ENCODE peak calls at places on chromosomes 11 and 22, in seven cellular contexts. One of them, this sample, is unnamed.

GRCh38 chr11:66081505-66081904 is 11.4 kb downstream of the PACS1 start:
- DNase-seq in CD4-positive, alpha-beta T cell: peak; percentile 81
- DNase-seq in cardiac fibroblast: peak; percentile 38
- DNase-seq in choroid plexus epithelial cell: peak; percentile 50
- DNase-seq in fibroblast of the aortic adventitia: no peak
- DNase-seq in colonic mucosa: peak; percentile 64
- DNase-seq in fibroblast of lung: no peak
- DNase-seq in this sample: no peak

GRCh38 chr11:12674936-12675696 is 895 bp downstream of the TEAD1 start:
- DNase-seq in CD4-positive, alpha-beta T cell: no peak
- DNase-seq in cardiac fibroblast: peak; percentile 49
- DNase-seq in choroid plexus epithelial cell: no peak
- DNase-seq in fibroblast of the aortic adventitia: peak; percentile 52
- DNase-seq in colonic mucosa: no peak
- DNase-seq in fibroblast of lung: peak; percentile 42
- DNase-seq in this sample: peak; percentile 42

GRCh38 chr11:4076774-4077173 is 17.8 kb upstream of the RRM1 start:
- DNase-seq in CD4-positive, alpha-beta T cell: no peak
- DNase-seq in cardiac fibroblast: no peak
- DNase-seq in choroid plexus epithelial cell: no peak
- DNase-seq in fibroblast of the aortic adventitia: no peak
- DNase-seq in colonic mucosa: no peak
- DNase-seq in fibroblast of lung: no peak
- DNase-seq in this sample: no peak

GRCh38 chr11:119764108-119764874 is 35.3 kb upstream of the NECTIN1 start:
- DNase-seq in CD4-positive, alpha-beta T cell: no peak
- DNase-seq in cardiac fibroblast: peak; percentile 33
- DNase-seq in choroid plexus epithelial cell: peak; percentile 77
- DNase-seq in fibroblast of the aortic adventitia: peak; percentile 51
- DNase-seq in colonic mucosa: no peak
- DNase-seq in fibroblast of lung: peak; percentile 18
- DNase-seq in this sample: peak; percentile 21

GRCh38 chr11:125950696-125951645 is 5.1 kb downstream of the VSIG10L2 start:
- DNase-seq in CD4-positive, alpha-beta T cell: no peak
- DNase-seq in cardiac fibroblast: peak; percentile 89
- DNase-seq in choroid plexus epithelial cell: peak; percentile 9
- DNase-seq in fibroblast of the aortic adventitia: peak; percentile 88
- DNase-seq in colonic mucosa: no peak
- DNase-seq in fibroblast of lung: peak; percentile 91
- DNase-seq in this sample: no peak

GRCh38 chr22:44455151-44455962 is 42.7 kb downstream of the RTL6 start:
- DNase-seq in CD4-positive, alpha-beta T cell: peak; percentile 41
- DNase-seq in cardiac fibroblast: no peak
- DNase-seq in choroid plexus epithelial cell: no peak
- DNase-seq in fibroblast of the aortic adventitia: no peak
- DNase-seq in colonic mucosa: peak; percentile 16
- DNase-seq in fibroblast of lung: no peak
- DNase-seq in this sample: no peak

GRCh38 chr11:41522391-41522790 is 62.9 kb upstream of the LRRC4C start:
- DNase-seq in CD4-positive, alpha-beta T cell: no peak
- DNase-seq in cardiac fibroblast: no peak
- DNase-seq in choroid plexus epithelial cell: no peak
- DNase-seq in fibroblast of the aortic adventitia: peak; percentile 51
- DNase-seq in colonic mucosa: no peak
- DNase-seq in fibroblast of lung: no peak
- DNase-seq in this sample: peak; percentile 34

GRCh38 chr11:9748361-9748970 is 84.6 kb downstream of the SWAP70 start:
- DNase-seq in CD4-positive, alpha-beta T cell: peak; percentile 44
- DNase-seq in cardiac fibroblast: peak; percentile 88
- DNase-seq in choroid plexus epithelial cell: peak; percentile 87
- DNase-seq in fibroblast of the aortic adventitia: peak; percentile 85
- DNase-seq in colonic mucosa: peak; percentile 55
- DNase-seq in fibroblast of lung: peak; percentile 83
- DNase-seq in this sample: peak; percentile 81

GRCh38 chr11:10326080-10326964 is 21.4 kb downstream of the ADM start:
- DNase-seq in CD4-positive, alpha-beta T cell: no peak
- DNase-seq in cardiac fibroblast: peak; percentile 73
- DNase-seq in choroid plexus epithelial cell: peak; percentile 85
- DNase-seq in fibroblast of the aortic adventitia: peak; percentile 90
- DNase-seq in colonic mucosa: peak; percentile 86
- DNase-seq in fibroblast of lung: peak; percentile 88
- DNase-seq in this sample: peak; percentile 76

GRCh38 chr11:16945671-16946469 is 68.3 kb downstream of the PLEKHA7 start:
- DNase-seq in CD4-positive, alpha-beta T cell: peak; percentile 10
- DNase-seq in cardiac fibroblast: peak; percentile 67
- DNase-seq in choroid plexus epithelial cell: peak; percentile 81
- DNase-seq in fibroblast of the aortic adventitia: peak; percentile 31
- DNase-seq in colonic mucosa: peak; percentile 72
- DNase-seq in fibroblast of lung: peak; percentile 60
- DNase-seq in this sample: peak; percentile 71

GRCh38 chr22:17952273-17952801 is 72.0 kb downstream of the MICAL3 start:
- DNase-seq in CD4-positive, alpha-beta T cell: no peak
- DNase-seq in cardiac fibroblast: no peak
- DNase-seq in choroid plexus epithelial cell: no peak
- DNase-seq in fibroblast of the aortic adventitia: no peak
- DNase-seq in colonic mucosa: peak; percentile 74
- DNase-seq in fibroblast of lung: no peak
- DNase-seq in this sample: no peak

GRCh38 chr11:108122166-108122628 is 830 bp downstream of the ACAT1 start:
- DNase-seq in CD4-positive, alpha-beta T cell: no peak
- DNase-seq in cardiac fibroblast: peak; percentile 44
- DNase-seq in choroid plexus epithelial cell: peak; percentile 74
- DNase-seq in fibroblast of the aortic adventitia: peak; percentile 65
- DNase-seq in colonic mucosa: peak; percentile 45
- DNase-seq in fibroblast of lung: peak; percentile 34
- DNase-seq in this sample: peak; percentile 31

GRCh38 chr11:108224908-108225786 is 2.3 kb downstream of the ATM start:
- DNase-seq in CD4-positive, alpha-beta T cell: peak; percentile 9
- DNase-seq in cardiac fibroblast: no peak
- DNase-seq in choroid plexus epithelial cell: no peak
- DNase-seq in fibroblast of the aortic adventitia: no peak
- DNase-seq in colonic mucosa: no peak
- DNase-seq in fibroblast of lung: no peak
- DNase-seq in this sample: no peak

GRCh38 chr22:32991353-32992115 is 66.6 kb downstream of the SYN3 start:
- DNase-seq in CD4-positive, alpha-beta T cell: no peak
- DNase-seq in cardiac fibroblast: peak; percentile 19
- DNase-seq in choroid plexus epithelial cell: no peak
- DNase-seq in fibroblast of the aortic adventitia: peak; percentile 32
- DNase-seq in colonic mucosa: no peak
- DNase-seq in fibroblast of lung: peak; percentile 1
- DNase-seq in this sample: no peak

GRCh38 chr11:58784995-58785394 is 53.3 kb upstream of the GLYAT start:
- DNase-seq in CD4-positive, alpha-beta T cell: no peak
- DNase-seq in cardiac fibroblast: no peak
- DNase-seq in choroid plexus epithelial cell: no peak
- DNase-seq in fibroblast of the aortic adventitia: no peak
- DNase-seq in colonic mucosa: no peak
- DNase-seq in fibroblast of lung: no peak
- DNase-seq in this sample: no peak

GRCh38 chr11:128584253-128584652 is 3.1 kb downstream of the ETS1 start:
- DNase-seq in CD4-positive, alpha-beta T cell: no peak
- DNase-seq in cardiac fibroblast: no peak
- DNase-seq in choroid plexus epithelial cell: no peak
- DNase-seq in fibroblast of the aortic adventitia: no peak
- DNase-seq in colonic mucosa: no peak
- DNase-seq in fibroblast of lung: no peak
- DNase-seq in this sample: no peak

GRCh38 chr22:18984564-18984963 is 48.5 kb upstream of the PRODH start:
- DNase-seq in CD4-positive, alpha-beta T cell: no peak
- DNase-seq in cardiac fibroblast: no peak
- DNase-seq in choroid plexus epithelial cell: no peak
- DNase-seq in fibroblast of the aortic adventitia: no peak
- DNase-seq in colonic mucosa: no peak
- DNase-seq in fibroblast of lung: no peak
- DNase-seq in this sample: no peak

GRCh38 chr22:23182289-23183106 is 2.2 kb downstream of the BCR start:
- DNase-seq in CD4-positive, alpha-beta T cell: peak; percentile 31
- DNase-seq in cardiac fibroblast: no peak
- DNase-seq in choroid plexus epithelial cell: peak; percentile 23
- DNase-seq in fibroblast of the aortic adventitia: no peak
- DNase-seq in colonic mucosa: peak; percentile 42
- DNase-seq in fibroblast of lung: no peak
- DNase-seq in this sample: no peak

GRCh38 chr22:24482586-24482985 is 12.5 kb upstream of the UPB1 start:
- DNase-seq in CD4-positive, alpha-beta T cell: no peak
- DNase-seq in cardiac fibroblast: peak; percentile 70
- DNase-seq in choroid plexus epithelial cell: peak; percentile 85
- DNase-seq in fibroblast of the aortic adventitia: peak; percentile 91
- DNase-seq in colonic mucosa: no peak
- DNase-seq in fibroblast of lung: peak; percentile 63
- DNase-seq in this sample: peak; percentile 68

GRCh38 chr11:35799655-35800054 is 137.1 kb downstream of the TRIM44 start:
- DNase-seq in CD4-positive, alpha-beta T cell: no peak
- DNase-seq in cardiac fibroblast: no peak
- DNase-seq in choroid plexus epithelial cell: no peak
- DNase-seq in fibroblast of the aortic adventitia: no peak
- DNase-seq in colonic mucosa: no peak
- DNase-seq in fibroblast of lung: no peak
- DNase-seq in this sample: no peak
- TF ChIP-seq CTCF in CD4-positive, alpha-beta T cell: no peak
- TF ChIP-seq CTCF in cardiac fibroblast: peak; percentile 23
- TF ChIP-seq CTCF in choroid plexus epithelial cell: no peak
- TF ChIP-seq CTCF in fibroblast of the aortic adventitia: peak; percentile 45
- TF ChIP-seq CTCF in colonic mucosa: no peak
- TF ChIP-seq CTCF in fibroblast of lung: no peak
- TF ChIP-seq CTCF in this sample: no peak

DNA sequence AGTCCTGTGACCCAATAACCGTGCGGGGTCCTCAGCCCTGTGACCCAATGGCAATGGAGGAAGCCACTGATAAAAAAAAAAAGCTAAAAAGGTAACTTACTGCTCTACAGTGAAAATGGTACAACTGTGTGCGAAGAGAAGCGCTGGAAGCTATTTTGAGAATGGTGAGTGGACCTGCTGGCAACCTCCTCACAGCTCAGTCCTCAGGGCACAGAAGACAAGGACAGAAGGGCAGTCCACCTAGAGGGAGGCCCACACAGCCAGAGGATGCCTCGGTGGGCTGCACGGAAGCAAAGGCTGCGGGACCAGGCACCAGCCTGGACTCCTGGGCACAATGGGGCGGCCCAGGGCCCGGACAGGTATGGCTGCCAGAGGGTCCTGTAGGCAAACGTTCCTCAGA is 35.6 kb downstream of the BRD1 start:
- DNase-seq in CD4-positive, alpha-beta T cell: no peak
- DNase-seq in cardiac fibroblast: no peak
- DNase-seq in choroid plexus epithelial cell: no peak
- DNase-seq in fibroblast of the aortic adventitia: no peak
- DNase-seq in colonic mucosa: no peak
- DNase-seq in fibroblast of lung: no peak
- DNase-seq in this sample: no peak
- TF ChIP-seq CTCF in CD4-positive, alpha-beta T cell: no peak
- TF ChIP-seq CTCF in cardiac fibroblast: no peak
- TF ChIP-seq CTCF in choroid plexus epithelial cell: no peak
- TF ChIP-seq CTCF in fibroblast of the aortic adventitia: no peak
- TF ChIP-seq CTCF in colonic mucosa: no peak
- TF ChIP-seq CTCF in fibroblast of lung: no peak
- TF ChIP-seq CTCF in this sample: no peak

DNA sequence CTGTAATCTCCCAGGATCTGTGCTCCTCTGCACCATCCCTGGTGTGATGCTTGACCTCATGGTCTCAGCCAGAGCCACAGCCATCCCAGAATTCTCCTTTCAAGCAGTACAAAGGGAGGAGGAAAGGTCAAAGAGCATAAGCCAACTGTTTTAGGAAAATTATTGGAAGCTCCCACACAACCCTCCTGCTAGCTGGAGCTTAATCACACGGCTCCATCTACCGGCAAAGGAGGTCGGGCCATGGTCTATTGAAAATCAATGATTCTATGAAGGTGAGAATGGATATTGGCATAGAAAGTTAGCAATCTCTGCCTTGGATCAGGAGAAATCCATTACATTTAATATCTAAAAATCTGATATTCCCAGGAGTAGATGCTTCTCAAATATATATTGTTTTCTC is 259.5 kb downstream of the NTM start:
- DNase-seq in CD4-positive, alpha-beta T cell: no peak
- DNase-seq in cardiac fibroblast: no peak
- DNase-seq in choroid plexus epithelial cell: peak; percentile 18
- DNase-seq in fibroblast of the aortic adventitia: no peak
- DNase-seq in colonic mucosa: no peak
- DNase-seq in fibroblast of lung: no peak
- DNase-seq in this sample: no peak
- TF ChIP-seq CTCF in CD4-positive, alpha-beta T cell: no peak
- TF ChIP-seq CTCF in cardiac fibroblast: no peak
- TF ChIP-seq CTCF in choroid plexus epithelial cell: peak; percentile 68
- TF ChIP-seq CTCF in fibroblast of the aortic adventitia: no peak
- TF ChIP-seq CTCF in colonic mucosa: no peak
- TF ChIP-seq CTCF in fibroblast of lung: no peak
- TF ChIP-seq CTCF in this sample: peak; percentile 41

GRCh38 chr11:114197799-114198500 is 98.2 kb upstream of the NNMT start:
- DNase-seq in CD4-positive, alpha-beta T cell: no peak
- DNase-seq in cardiac fibroblast: peak; percentile 99
- DNase-seq in choroid plexus epithelial cell: peak; percentile 100
- DNase-seq in fibroblast of the aortic adventitia: peak; percentile 86
- DNase-seq in colonic mucosa: no peak
- DNase-seq in fibroblast of lung: peak; percentile 100
- DNase-seq in this sample: peak; percentile 99

GRCh38 chr11:114193730-114194674 is 102.2 kb upstream of the NNMT start:
- DNase-seq in CD4-positive, alpha-beta T cell: no peak
- DNase-seq in cardiac fibroblast: peak; percentile 81
- DNase-seq in choroid plexus epithelial cell: peak; percentile 78
- DNase-seq in fibroblast of the aortic adventitia: no peak
- DNase-seq in colonic mucosa: no peak
- DNase-seq in fibroblast of lung: peak; percentile 77
- DNase-seq in this sample: no peak

GRCh38 chr11:114199051-114199450 is 97.1 kb upstream of the NNMT start:
- DNase-seq in CD4-positive, alpha-beta T cell: no peak
- DNase-seq in cardiac fibroblast: no peak
- DNase-seq in choroid plexus epithelial cell: no peak
- DNase-seq in fibroblast of the aortic adventitia: no peak
- DNase-seq in colonic mucosa: no peak
- DNase-seq in fibroblast of lung: no peak
- DNase-seq in this sample: no peak

GRCh38 chr11:114196994-114197702 is 99.1 kb upstream of the NNMT start:
- DNase-seq in CD4-positive, alpha-beta T cell: no peak
- DNase-seq in cardiac fibroblast: no peak
- DNase-seq in choroid plexus epithelial cell: peak; percentile 39
- DNase-seq in fibroblast of the aortic adventitia: peak; percentile 11
- DNase-seq in colonic mucosa: no peak
- DNase-seq in fibroblast of lung: peak; percentile 44
- DNase-seq in this sample: no peak

DNA sequence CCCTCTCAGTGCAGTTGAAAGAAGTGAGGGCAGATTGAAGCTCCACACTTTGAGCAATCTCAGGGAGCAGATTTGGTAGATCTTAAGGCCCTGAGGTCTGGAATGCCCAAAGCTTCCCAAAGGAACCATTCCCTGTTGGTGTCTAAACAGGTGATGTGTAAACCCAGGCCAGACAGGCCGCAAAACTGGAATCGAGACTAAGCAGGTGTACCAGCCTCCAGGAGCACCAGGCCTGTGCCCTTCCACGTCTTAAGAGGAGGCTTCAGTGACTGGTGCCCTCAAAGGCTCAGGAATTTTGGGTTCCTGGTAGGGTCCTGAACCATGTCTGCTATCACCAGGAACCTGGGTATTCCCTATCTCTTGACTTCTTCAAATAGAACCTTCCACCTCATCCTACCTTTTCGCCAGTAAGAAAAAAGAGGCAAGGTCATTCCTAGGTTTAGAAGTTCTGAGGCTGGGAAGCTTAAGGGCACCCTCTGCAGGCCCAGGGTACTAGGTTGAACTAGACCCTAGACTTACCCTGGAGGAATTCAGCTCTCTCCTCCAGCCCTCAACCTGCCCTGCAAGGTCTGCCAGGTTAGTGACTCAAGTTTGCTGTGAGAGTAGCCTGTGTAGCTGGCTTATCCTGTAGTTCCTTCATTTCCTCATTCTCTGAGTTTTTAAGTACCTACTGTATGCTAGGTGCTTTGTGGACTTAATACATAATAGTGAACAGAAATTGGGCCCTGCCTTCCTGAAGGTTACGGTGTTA is 100.0 kb upstream of the NNMT start:
- DNase-seq in CD4-positive, alpha-beta T cell: no peak
- DNase-seq in cardiac fibroblast: peak; percentile 34
- DNase-seq in choroid plexus epithelial cell: no peak
- DNase-seq in fibroblast of the aortic adventitia: peak; percentile 5
- DNase-seq in colonic mucosa: no peak
- DNase-seq in fibroblast of lung: no peak
- DNase-seq in this sample: no peak
- TF ChIP-seq CTCF in CD4-positive, alpha-beta T cell: peak; percentile 35
- TF ChIP-seq CTCF in cardiac fibroblast: peak; percentile 0
- TF ChIP-seq CTCF in choroid plexus epithelial cell: peak; percentile 2
- TF ChIP-seq CTCF in fibroblast of the aortic adventitia: no peak
- TF ChIP-seq CTCF in colonic mucosa: no peak
- TF ChIP-seq CTCF in fibroblast of lung: no peak
- TF ChIP-seq CTCF in this sample: no peak